ENCODE peak calls at places on chromosomes 12 and 14, in four cellular contexts. One of them, this sample, is unnamed.

GRCh38 chr14:100393906-100394732 is 71.0 kb downstream of the SLC25A47 start:
- DNase-seq in neuronal stem cell: no peak
- DNase-seq in mesendoderm: peak
- DNase-seq in H9: no peak
- DNase-seq in this sample: no peak

GRCh38 chr14:67335781-67336180 is 23.8 kb downstream of the ATP6V1D start:
- DNase-seq in H9: no peak
- DNase-seq in mesendoderm: peak
- DNase-seq in neuronal stem cell: no peak
- DNase-seq in this sample: peak

GRCh38 chr12:12079291-12079690 is 8.6 kb downstream of the BCL2L14 start:
- DNase-seq in H9: no peak
- DNase-seq in mesendoderm: peak
- DNase-seq in neuronal stem cell: no peak
- DNase-seq in this sample: no peak

GRCh38 chr12:96049096-96049495 is 13.7 kb upstream of the LTA4H start:
- DNase-seq in neuronal stem cell: no peak
- DNase-seq in mesendoderm: no peak
- DNase-seq in H9: no peak
- DNase-seq in this sample: no peak

GRCh38 chr14:92397839-92398564 is 75.0 kb downstream of the SLC24A4 start:
- DNase-seq in mesendoderm: no peak
- DNase-seq in H9: no peak
- DNase-seq in neuronal stem cell: no peak
- DNase-seq in this sample: no peak

GRCh38 chr12:115035536-115036107 is 351.6 kb upstream of the TBX3 start:
- DNase-seq in mesendoderm: peak
- DNase-seq in H9: peak
- DNase-seq in neuronal stem cell: peak
- DNase-seq in this sample: no peak

GRCh38 chr12:69515394-69515793 is 45.2 kb downstream of the FRS2 start:
- DNase-seq in neuronal stem cell: no peak
- DNase-seq in H9: no peak
- DNase-seq in mesendoderm: no peak
- DNase-seq in this sample: no peak

GRCh38 chr12:104482748-104483147 is 26.0 kb downstream of the CHST11 start:
- DNase-seq in mesendoderm: no peak
- DNase-seq in neuronal stem cell: no peak
- DNase-seq in H9: no peak
- DNase-seq in this sample: no peak

GRCh38 chr12:46261658-46262057 is 7.2 kb downstream of the SLC38A1 start:
- DNase-seq in H9: no peak
- DNase-seq in neuronal stem cell: no peak
- DNase-seq in mesendoderm: no peak
- DNase-seq in this sample: peak

GRCh38 chr14:31128601-31129526 is 78.7 kb downstream of the HECTD1 start:
- DNase-seq in H9: no peak
- DNase-seq in neuronal stem cell: no peak
- DNase-seq in mesendoderm: no peak
- DNase-seq in this sample: no peak

GRCh38 chr12:1873531-1874149 is 44.8 kb downstream of the CACNA2D4 start:
- DNase-seq in mesendoderm: no peak
- DNase-seq in H9: no peak
- DNase-seq in neuronal stem cell: no peak
- DNase-seq in this sample: no peak

GRCh38 chr14:102907303-102907844 is 15.1 kb upstream of the AMN start:
- DNase-seq in H9: no peak
- DNase-seq in neuronal stem cell: no peak
- DNase-seq in mesendoderm: no peak
- DNase-seq in this sample: no peak

GRCh38 chr12:464484-465267 is 4.9 kb downstream of the B4GALNT3 start:
- DNase-seq in neuronal stem cell: no peak
- DNase-seq in mesendoderm: no peak
- DNase-seq in H9: no peak
- DNase-seq in this sample: no peak

GRCh38 chr14:83548061-83548839 is 1981.7 kb upstream of the FLRT2 start:
- DNase-seq in H9: no peak
- DNase-seq in mesendoderm: peak
- DNase-seq in neuronal stem cell: peak
- DNase-seq in this sample: no peak

GRCh38 chr12:26939953-26940352 is 1.7 kb downstream of the FGFR1OP2 start:
- DNase-seq in mesendoderm: no peak
- DNase-seq in neuronal stem cell: no peak
- DNase-seq in H9: no peak
- DNase-seq in this sample: no peak

GRCh38 chr12:126558219-126558618 is 1493.0 kb downstream of the AACS start:
- DNase-seq in neuronal stem cell: no peak
- DNase-seq in H9: no peak
- DNase-seq in mesendoderm: no peak
- DNase-seq in this sample: no peak

GRCh38 chr12:8033153-8034044 is 883 bp downstream of the FOXJ2 start:
- DNase-seq in mesendoderm: peak
- DNase-seq in H9: peak
- DNase-seq in neuronal stem cell: peak
- DNase-seq in this sample: no peak

GRCh38 chr12:114238808-114239207 is 167.1 kb downstream of the TBX5 start:
- DNase-seq in H9: no peak
- DNase-seq in neuronal stem cell: no peak
- DNase-seq in mesendoderm: no peak
- DNase-seq in this sample: no peak

GRCh38 chr12:50166776-50167025 is 468 bp downstream of the CERS5 start:
- DNase-seq in mesendoderm: no peak
- DNase-seq in neuronal stem cell: no peak
- DNase-seq in H9: no peak
- DNase-seq in this sample: no peak

DNA sequence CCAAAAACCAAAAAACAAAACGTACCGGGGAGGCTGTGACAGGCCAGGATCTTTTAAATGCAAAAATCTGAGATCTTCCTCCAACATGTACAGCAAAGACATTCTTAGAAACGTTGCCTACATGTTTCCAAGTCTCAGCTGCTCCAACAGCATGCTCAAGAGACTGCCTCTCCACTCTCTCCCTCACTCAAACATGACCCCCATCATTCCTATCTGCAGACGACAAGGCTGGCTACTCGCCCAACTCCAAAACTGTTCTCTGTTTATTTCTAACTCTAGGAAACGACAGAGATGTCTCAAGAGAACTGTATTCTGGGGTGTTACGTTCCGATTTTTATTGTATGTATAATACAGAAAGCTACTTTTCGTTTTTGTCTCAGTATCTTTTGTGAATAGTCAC is 57.5 kb upstream of the TMCC3 start:
- DNase-seq in H9: no peak
- DNase-seq in mesendoderm: no peak
- DNase-seq in neuronal stem cell: no peak
- DNase-seq in this sample: peak
- H3K27ac ChIP-seq in H9: no peak
- H3K27ac ChIP-seq in mesendoderm: no peak
- H3K27ac ChIP-seq in neuronal stem cell: no peak
- H3K27ac ChIP-seq in this sample: no peak

GRCh38 chr12:65811968-65812700 is 12.1 kb upstream of the HMGA2 start:
- DNase-seq in neuronal stem cell: no peak
- DNase-seq in H9: no peak
- DNase-seq in mesendoderm: no peak
- DNase-seq in this sample: no peak
- H3K18ac ChIP-seq in neuronal stem cell: no peak
- H3K18ac ChIP-seq in H9: no peak
- H3K18ac ChIP-seq in mesendoderm: no peak
- H3K18ac ChIP-seq in this sample: no peak

DNA sequence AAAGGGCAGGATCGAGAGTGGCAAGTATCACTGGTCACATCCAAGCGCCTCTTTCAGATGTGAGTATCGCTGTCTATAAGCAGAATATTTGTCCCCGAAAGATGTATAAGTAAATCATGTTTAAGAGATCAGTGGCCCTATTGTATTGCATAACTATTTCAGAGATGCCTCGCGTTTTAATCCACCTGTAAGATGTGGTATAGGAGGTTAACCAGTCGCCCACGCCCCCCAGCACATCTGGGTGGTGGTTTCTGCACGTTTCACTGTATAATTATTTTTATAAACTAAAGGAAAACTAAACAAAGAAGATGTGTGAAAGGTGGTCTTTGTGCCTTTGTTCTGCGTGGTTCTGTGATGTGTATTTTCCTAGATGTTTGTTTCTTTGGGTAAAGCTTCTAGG is 28.9 kb downstream of the RIMBP2 start:
- DNase-seq in mesendoderm: no peak
- DNase-seq in H9: no peak
- DNase-seq in neuronal stem cell: no peak
- DNase-seq in this sample: no peak
- H3K27ac ChIP-seq in mesendoderm: no peak
- H3K27ac ChIP-seq in H9: no peak
- H3K27ac ChIP-seq in neuronal stem cell: no peak
- H3K27ac ChIP-seq in this sample: no peak

DNA sequence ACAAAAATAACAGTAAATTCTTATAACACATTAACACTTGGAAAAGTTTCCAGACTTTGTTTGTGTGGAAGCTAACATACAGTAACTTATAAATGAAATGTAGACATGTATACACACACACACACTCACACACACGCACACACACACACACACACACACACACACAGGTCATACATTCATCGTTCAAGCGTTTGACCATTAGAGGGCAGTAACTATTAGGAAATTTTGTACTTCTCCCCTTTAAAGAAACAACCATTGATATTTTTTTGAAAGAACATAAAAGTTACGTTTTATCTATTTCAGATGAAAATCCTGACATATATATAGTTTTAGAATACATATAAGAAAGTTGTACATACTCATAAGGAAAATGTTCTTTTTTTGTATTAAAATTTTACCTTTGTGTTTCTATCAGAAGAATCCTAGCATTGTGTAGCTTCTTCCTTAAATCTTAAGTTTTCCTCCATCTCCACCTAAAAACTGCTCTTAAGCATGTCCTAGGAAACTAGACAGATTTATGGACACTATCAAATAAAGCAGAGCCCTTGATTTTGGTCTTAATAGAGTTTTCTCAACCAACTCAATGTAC is 29.0 kb downstream of the PTPRQ start:
- DNase-seq in neuronal stem cell: peak
- DNase-seq in mesendoderm: peak
- DNase-seq in H9: no peak
- DNase-seq in this sample: peak
- H3K18ac ChIP-seq in neuronal stem cell: no peak
- H3K18ac ChIP-seq in mesendoderm: no peak
- H3K18ac ChIP-seq in H9: no peak
- H3K18ac ChIP-seq in this sample: no peak

GRCh38 chr12:52082668-52082987 is 3.1 kb downstream of the SMIM41 start:
- DNase-seq in H9: no peak
- DNase-seq in neuronal stem cell: no peak
- DNase-seq in mesendoderm: no peak
- DNase-seq in this sample: no peak
- H3K27ac ChIP-seq in H9: no peak
- H3K27ac ChIP-seq in neuronal stem cell: peak
- H3K27ac ChIP-seq in mesendoderm: no peak
- H3K27ac ChIP-seq in this sample: no peak